ENCODE peak calls at places on chromosomes 1 and 21, in ten cellular contexts. One of them, this sample, is unnamed.

GRCh38 chr1:223742861-223743517 is 30.6 kb downstream of the CAPN2 start:
- DNase-seq in NB4: no peak
- DNase-seq in AG10803: no peak
- DNase-seq in psoas muscle: no peak
- DNase-seq in stomach: no peak
- DNase-seq in GM06990: no peak
- DNase-seq in activated B cell treated with CpG ODN at 0.5 μM for 24 hours: no peak
- DNase-seq in PC-9: no peak
- DNase-seq in RWPE1: no peak
- DNase-seq in MCF 10A: no peak
- DNase-seq in this sample: no peak

GRCh38 chr1:75791022-75791421 is 5.0 kb downstream of the RABGGTB start:
- DNase-seq in psoas muscle: no peak
- DNase-seq in stomach: no peak
- DNase-seq in activated B cell treated with CpG ODN at 0.5 μM for 24 hours: no peak
- DNase-seq in PC-9: no peak
- DNase-seq in AG10803: no peak
- DNase-seq in RWPE1: peak
- DNase-seq in GM06990: no peak
- DNase-seq in MCF 10A: peak
- DNase-seq in NB4: no peak
- DNase-seq in this sample: no peak

GRCh38 chr1:61301824-61302652 is 219.7 kb downstream of the NFIA start:
- DNase-seq in psoas muscle: no peak
- DNase-seq in RWPE1: no peak
- DNase-seq in PC-9: no peak
- DNase-seq in stomach: peak
- DNase-seq in GM06990: no peak
- DNase-seq in AG10803: peak
- DNase-seq in MCF 10A: peak
- DNase-seq in activated B cell treated with CpG ODN at 0.5 μM for 24 hours: no peak
- DNase-seq in NB4: no peak
- DNase-seq in this sample: no peak

GRCh38 chr1:43144228-43144627 is 27.9 kb downstream of the EBNA1BP2 start:
- DNase-seq in PC-9: no peak
- DNase-seq in RWPE1: peak
- DNase-seq in activated B cell treated with CpG ODN at 0.5 μM for 24 hours: no peak
- DNase-seq in psoas muscle: no peak
- DNase-seq in NB4: no peak
- DNase-seq in MCF 10A: peak
- DNase-seq in stomach: no peak
- DNase-seq in AG10803: peak
- DNase-seq in GM06990: no peak
- DNase-seq in this sample: no peak

GRCh38 chr1:156463874-156464273 is 36.7 kb downstream of the MEF2D start:
- DNase-seq in activated B cell treated with CpG ODN at 0.5 μM for 24 hours: no peak
- DNase-seq in MCF 10A: peak
- DNase-seq in AG10803: no peak
- DNase-seq in GM06990: no peak
- DNase-seq in RWPE1: peak
- DNase-seq in NB4: no peak
- DNase-seq in stomach: no peak
- DNase-seq in psoas muscle: no peak
- DNase-seq in PC-9: no peak
- DNase-seq in this sample: no peak

GRCh38 chr1:58155418-58156123 is 391.0 kb downstream of the OMA1 start:
- DNase-seq in NB4: peak
- DNase-seq in PC-9: no peak
- DNase-seq in activated B cell treated with CpG ODN at 0.5 μM for 24 hours: no peak
- DNase-seq in RWPE1: no peak
- DNase-seq in AG10803: peak
- DNase-seq in psoas muscle: no peak
- DNase-seq in stomach: no peak
- DNase-seq in MCF 10A: peak
- DNase-seq in GM06990: no peak
- DNase-seq in this sample: no peak

GRCh38 chr1:226736908-226737818 is 1.9 kb downstream of the ITPKB start:
- DNase-seq in psoas muscle: peak
- DNase-seq in GM06990: peak
- DNase-seq in PC-9: peak
- DNase-seq in RWPE1: no peak
- DNase-seq in NB4: peak
- DNase-seq in stomach: peak
- DNase-seq in activated B cell treated with CpG ODN at 0.5 μM for 24 hours: peak
- DNase-seq in AG10803: peak
- DNase-seq in MCF 10A: no peak
- DNase-seq in this sample: peak

GRCh38 chr1:61055110-61055614 is 27.2 kb upstream of the NFIA start:
- DNase-seq in MCF 10A: peak
- DNase-seq in psoas muscle: no peak
- DNase-seq in stomach: peak
- DNase-seq in AG10803: no peak
- DNase-seq in NB4: no peak
- DNase-seq in PC-9: no peak
- DNase-seq in GM06990: no peak
- DNase-seq in RWPE1: no peak
- DNase-seq in activated B cell treated with CpG ODN at 0.5 μM for 24 hours: no peak
- DNase-seq in this sample: no peak

DNA sequence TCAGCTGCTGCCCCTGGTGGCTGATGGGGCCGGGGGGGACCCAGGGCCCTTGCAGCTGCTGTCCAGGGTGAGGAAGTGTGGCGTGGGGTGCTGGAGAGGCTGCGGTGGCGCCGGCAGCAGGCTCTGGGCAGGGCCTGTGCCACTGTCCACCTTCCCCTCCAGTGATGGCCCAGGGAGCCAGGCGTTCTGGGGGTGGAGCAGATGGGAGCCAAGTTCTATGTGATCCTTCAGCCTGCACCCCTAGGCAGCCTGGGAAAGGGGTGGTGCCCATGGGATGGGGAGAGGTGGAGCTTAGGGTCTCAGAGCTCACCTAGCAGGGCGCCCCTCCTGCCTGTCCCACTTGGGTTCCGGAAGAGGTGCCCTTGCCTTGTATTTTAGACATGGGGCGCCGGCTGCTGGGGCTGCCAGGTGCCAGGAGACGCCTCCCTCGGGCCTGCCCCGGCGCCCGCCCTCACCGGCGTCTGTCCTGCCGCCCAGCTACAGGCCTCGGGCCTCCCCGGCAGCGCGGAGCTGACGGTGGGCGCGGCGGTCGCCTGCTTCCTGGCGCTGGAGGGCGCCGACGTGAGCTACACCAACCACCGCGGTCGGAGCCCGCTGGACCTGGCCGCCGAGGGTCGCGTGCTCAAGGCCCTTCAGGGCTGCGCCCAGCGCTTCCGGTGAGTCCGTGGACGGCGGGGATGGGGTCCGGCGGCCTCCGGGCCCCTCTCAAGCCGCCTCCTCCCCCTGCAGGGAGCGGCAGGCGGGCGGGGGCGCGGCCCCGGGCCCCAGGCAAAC is 3.1 kb upstream of the MMP23B start:
- DNase-seq in MCF 10A: no peak
- DNase-seq in PC-9: no peak
- DNase-seq in NB4: no peak
- DNase-seq in GM06990: peak
- DNase-seq in activated B cell treated with CpG ODN at 0.5 μM for 24 hours: no peak
- DNase-seq in RWPE1: no peak
- DNase-seq in AG10803: no peak
- DNase-seq in psoas muscle: peak
- DNase-seq in stomach: no peak
- DNase-seq in this sample: no peak
- TF ChIP-seq CTCF in MCF 10A: no peak
- TF ChIP-seq CTCF in PC-9: no peak
- TF ChIP-seq CTCF in NB4: no peak
- TF ChIP-seq CTCF in GM06990: no peak
- TF ChIP-seq CTCF in activated B cell treated with CpG ODN at 0.5 μM for 24 hours: no peak
- TF ChIP-seq CTCF in RWPE1: no peak
- TF ChIP-seq CTCF in AG10803: no peak
- TF ChIP-seq CTCF in psoas muscle: no peak
- TF ChIP-seq CTCF in stomach: no peak
- TF ChIP-seq CTCF in this sample: no peak

GRCh38 chr1:167412072-167412471 is 106.3 kb downstream of the CD247 start:
- DNase-seq in AG10803: no peak
- DNase-seq in RWPE1: no peak
- DNase-seq in MCF 10A: no peak
- DNase-seq in stomach: no peak
- DNase-seq in psoas muscle: no peak
- DNase-seq in GM06990: no peak
- DNase-seq in NB4: no peak
- DNase-seq in PC-9: no peak
- DNase-seq in activated B cell treated with CpG ODN at 0.5 μM for 24 hours: no peak
- DNase-seq in this sample: no peak

GRCh38 chr1:167408355-167408754 is 110.0 kb downstream of the CD247 start:
- DNase-seq in NB4: no peak
- DNase-seq in stomach: no peak
- DNase-seq in MCF 10A: no peak
- DNase-seq in activated B cell treated with CpG ODN at 0.5 μM for 24 hours: no peak
- DNase-seq in RWPE1: no peak
- DNase-seq in AG10803: no peak
- DNase-seq in PC-9: no peak
- DNase-seq in GM06990: no peak
- DNase-seq in psoas muscle: no peak
- DNase-seq in this sample: no peak

GRCh38 chr1:167412920-167413319 is 105.4 kb downstream of the CD247 start:
- DNase-seq in AG10803: peak
- DNase-seq in RWPE1: no peak
- DNase-seq in activated B cell treated with CpG ODN at 0.5 μM for 24 hours: no peak
- DNase-seq in MCF 10A: no peak
- DNase-seq in PC-9: no peak
- DNase-seq in GM06990: no peak
- DNase-seq in NB4: no peak
- DNase-seq in stomach: no peak
- DNase-seq in psoas muscle: no peak
- DNase-seq in this sample: no peak

GRCh38 chr1:167413328-167413727 is 105.0 kb downstream of the CD247 start:
- DNase-seq in RWPE1: no peak
- DNase-seq in activated B cell treated with CpG ODN at 0.5 μM for 24 hours: no peak
- DNase-seq in psoas muscle: no peak
- DNase-seq in AG10803: no peak
- DNase-seq in PC-9: no peak
- DNase-seq in GM06990: no peak
- DNase-seq in MCF 10A: no peak
- DNase-seq in stomach: no peak
- DNase-seq in NB4: no peak
- DNase-seq in this sample: no peak

DNA sequence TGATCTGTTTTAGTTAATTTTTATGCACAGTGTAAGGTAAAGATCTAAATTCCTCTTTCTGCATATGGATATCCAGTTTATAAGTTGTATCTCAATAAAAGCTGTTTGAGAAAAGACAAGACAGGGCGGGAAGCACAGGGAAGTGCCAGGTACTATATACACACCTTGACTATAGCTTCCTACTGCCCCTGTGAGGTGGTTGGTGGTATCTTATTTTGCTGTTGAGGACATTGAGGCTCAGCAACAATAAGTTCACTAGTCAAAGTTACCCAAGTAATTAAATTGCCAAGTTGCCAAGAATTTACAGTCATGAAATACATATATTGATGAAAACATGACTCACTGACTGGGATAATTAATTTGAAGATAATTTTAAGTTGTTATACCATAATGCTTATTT is 109.1 kb downstream of the CD247 start:
- DNase-seq in NB4: peak
- DNase-seq in stomach: no peak
- DNase-seq in AG10803: no peak
- DNase-seq in MCF 10A: peak
- DNase-seq in psoas muscle: no peak
- DNase-seq in activated B cell treated with CpG ODN at 0.5 μM for 24 hours: no peak
- DNase-seq in GM06990: no peak
- DNase-seq in PC-9: no peak
- DNase-seq in RWPE1: peak
- DNase-seq in this sample: no peak
- TF ChIP-seq CTCF in NB4: no peak
- TF ChIP-seq CTCF in stomach: no peak
- TF ChIP-seq CTCF in AG10803: no peak
- TF ChIP-seq CTCF in MCF 10A: peak
- TF ChIP-seq CTCF in psoas muscle: peak
- TF ChIP-seq CTCF in activated B cell treated with CpG ODN at 0.5 μM for 24 hours: no peak
- TF ChIP-seq CTCF in GM06990: peak
- TF ChIP-seq CTCF in PC-9: peak
- TF ChIP-seq CTCF in RWPE1: no peak
- TF ChIP-seq CTCF in this sample: no peak

GRCh38 chr1:3599816-3600215 is 11.5 kb downstream of the MEGF6 start:
- DNase-seq in NB4: peak
- DNase-seq in GM06990: no peak
- DNase-seq in AG10803: no peak
- DNase-seq in activated B cell treated with CpG ODN at 0.5 μM for 24 hours: no peak
- DNase-seq in psoas muscle: no peak
- DNase-seq in MCF 10A: no peak
- DNase-seq in PC-9: no peak
- DNase-seq in RWPE1: no peak
- DNase-seq in stomach: no peak
- DNase-seq in this sample: no peak

GRCh38 chr1:3599286-3599811 is 12.0 kb downstream of the MEGF6 start:
- DNase-seq in activated B cell treated with CpG ODN at 0.5 μM for 24 hours: no peak
- DNase-seq in RWPE1: no peak
- DNase-seq in AG10803: no peak
- DNase-seq in PC-9: no peak
- DNase-seq in GM06990: no peak
- DNase-seq in NB4: no peak
- DNase-seq in psoas muscle: peak
- DNase-seq in MCF 10A: no peak
- DNase-seq in stomach: no peak
- DNase-seq in this sample: no peak

GRCh38 chr1:3598051-3598471 is 13.2 kb downstream of the MEGF6 start:
- DNase-seq in NB4: no peak
- DNase-seq in AG10803: no peak
- DNase-seq in psoas muscle: peak
- DNase-seq in GM06990: no peak
- DNase-seq in MCF 10A: no peak
- DNase-seq in PC-9: no peak
- DNase-seq in activated B cell treated with CpG ODN at 0.5 μM for 24 hours: no peak
- DNase-seq in RWPE1: peak
- DNase-seq in stomach: no peak
- DNase-seq in this sample: no peak

GRCh38 chr1:3597599-3597964 is 13.7 kb downstream of the MEGF6 start:
- DNase-seq in psoas muscle: no peak
- DNase-seq in activated B cell treated with CpG ODN at 0.5 μM for 24 hours: peak
- DNase-seq in NB4: peak
- DNase-seq in GM06990: peak
- DNase-seq in MCF 10A: no peak
- DNase-seq in AG10803: no peak
- DNase-seq in PC-9: no peak
- DNase-seq in RWPE1: no peak
- DNase-seq in stomach: no peak
- DNase-seq in this sample: no peak

DNA sequence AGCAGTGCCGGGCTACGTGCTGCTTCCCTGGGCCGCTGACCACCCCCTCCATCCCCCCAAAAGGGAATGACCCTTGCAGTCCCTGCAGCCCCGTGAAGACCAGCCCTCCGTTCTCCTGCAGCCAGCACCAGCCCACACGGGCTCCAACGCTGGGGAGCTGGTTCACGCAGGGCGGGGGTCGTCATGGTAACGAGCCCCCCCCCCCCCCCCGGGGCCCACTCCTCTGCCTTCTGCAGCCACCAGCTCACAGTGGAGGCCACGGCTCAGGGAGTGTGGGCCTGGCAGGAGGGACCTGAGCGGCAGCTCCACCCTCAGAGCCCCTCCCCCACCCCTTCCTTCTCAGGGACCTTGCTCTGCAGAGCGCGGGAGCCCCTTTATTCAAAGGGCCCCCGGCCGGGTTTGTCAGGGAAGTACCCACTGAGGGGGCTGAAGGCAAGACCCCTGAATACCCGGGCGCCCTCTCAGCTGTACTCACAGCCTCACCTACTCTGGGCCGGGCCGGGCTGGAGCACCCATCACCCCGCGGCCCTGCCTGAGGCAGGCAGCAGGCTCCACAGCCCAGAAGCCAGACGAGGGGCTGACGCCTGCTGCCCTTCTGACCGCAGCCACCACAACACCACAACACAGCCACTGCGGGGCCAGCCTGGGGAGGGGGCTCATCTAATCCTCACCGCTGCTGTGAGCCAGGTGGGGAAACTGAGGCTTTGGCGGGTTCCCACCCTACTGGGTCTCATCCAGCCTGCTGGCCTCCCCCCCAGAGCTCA is 12.6 kb downstream of the MEGF6 start:
- DNase-seq in NB4: no peak
- DNase-seq in GM06990: peak
- DNase-seq in stomach: no peak
- DNase-seq in psoas muscle: no peak
- DNase-seq in AG10803: no peak
- DNase-seq in MCF 10A: no peak
- DNase-seq in PC-9: no peak
- DNase-seq in RWPE1: no peak
- DNase-seq in activated B cell treated with CpG ODN at 0.5 μM for 24 hours: no peak
- DNase-seq in this sample: no peak
- TF ChIP-seq CTCF in NB4: no peak
- TF ChIP-seq CTCF in GM06990: no peak
- TF ChIP-seq CTCF in stomach: no peak
- TF ChIP-seq CTCF in psoas muscle: no peak
- TF ChIP-seq CTCF in AG10803: no peak
- TF ChIP-seq CTCF in MCF 10A: no peak
- TF ChIP-seq CTCF in PC-9: no peak
- TF ChIP-seq CTCF in RWPE1: no peak
- TF ChIP-seq CTCF in activated B cell treated with CpG ODN at 0.5 μM for 24 hours: no peak
- TF ChIP-seq CTCF in this sample: no peak

GRCh38 chr21:28972398-28972797 is 20.3 kb downstream of the LTN1 start:
- DNase-seq in GM06990: no peak
- DNase-seq in NB4: no peak
- DNase-seq in AG10803: no peak
- DNase-seq in activated B cell treated with CpG ODN at 0.5 μM for 24 hours: no peak
- DNase-seq in psoas muscle: no peak
- DNase-seq in MCF 10A: no peak
- DNase-seq in RWPE1: no peak
- DNase-seq in PC-9: no peak
- DNase-seq in stomach: no peak
- DNase-seq in this sample: no peak
- TF ChIP-seq CTCF in GM06990: no peak
- TF ChIP-seq CTCF in NB4: no peak
- TF ChIP-seq CTCF in AG10803: no peak
- TF ChIP-seq CTCF in activated B cell treated with CpG ODN at 0.5 μM for 24 hours: no peak
- TF ChIP-seq CTCF in psoas muscle: no peak
- TF ChIP-seq CTCF in MCF 10A: no peak
- TF ChIP-seq CTCF in RWPE1: no peak
- TF ChIP-seq CTCF in PC-9: no peak
- TF ChIP-seq CTCF in stomach: no peak
- TF ChIP-seq CTCF in this sample: no peak